ENCODE peak calls at places on chromosomes 5 and 9, in ten cellular contexts. C is EH; S is fibroblast of mammary gland; Y is activated CD4-positive, alpha-beta T cell treated with anti-CD3 and anti-CD28 coated beads for 48 hours; J is renal cortical epithelial cell; Z is uterus; A is CD4-positive, CD25-positive, alpha-beta regulatory T cell; Q is mucosa of gallbladder; W is NCI-H187; O is H7. M is an unnamed sample.

GRCh38 chr5:67215592-67216471 is 19.2 kb upstream of the CD180 start:
- DNase-seq in C (peak), S (peak), Y (peak), J (peak), Z (peak), A (peak), Q (peak), W (no peak), O (no peak), M (peak)

GRCh38 chr9:132752877-132753592 is 82.8 kb downstream of the GTF3C4 start:
- DNase-seq in C (peak), S (no peak), Y (no peak), J (no peak), Z (no peak), A (no peak), Q (no peak), W (no peak), O (peak), M (peak)

GRCh38 chr9:114906922-114907571 is 23.3 kb downstream of the TNFSF8 start:
- DNase-seq in C (peak), S (peak), Y (peak), J (peak), Z (no peak), A (no peak), Q (no peak), W (no peak), O (peak), M (no peak)

GRCh38 chr5:15794117-15794985 is 294.4 kb downstream of the FBXL7 start:
- DNase-seq in C (peak), S (peak), Y (no peak), J (no peak), Z (no peak), A (no peak), Q (no peak), W (no peak), O (no peak), M (no peak)

GRCh38 chr5:167269146-167269545 is 1022.3 kb upstream of the WWC1 start:
- DNase-seq in C (peak), S (no peak), Y (no peak), J (no peak), Z (no peak), A (no peak), Q (no peak), W (no peak), O (no peak), M (no peak)

GRCh38 chr9:82202808-82203207 is 214.2 kb downstream of the SPATA31D1 start:
- DNase-seq in C (peak), S (peak), Y (no peak), J (peak), Z (no peak), A (no peak), Q (no peak), W (no peak), O (no peak), M (no peak)

GRCh38 chr5:161545701-161546462 is 643 bp downstream of the GABRB2 start:
- DNase-seq in C (no peak), S (no peak), Y (no peak), J (no peak), Z (no peak), A (no peak), Q (no peak), W (no peak), O (peak), M (no peak)

GRCh38 chr9:137085918-137086530 is 761 bp upstream of the MAN1B1 start:
- DNase-seq in C (peak), S (peak), Y (peak), J (no peak), Z (no peak), A (no peak), Q (no peak), W (no peak), O (peak), M (peak)

GRCh38 chr9:134617246-134617645 is 24.4 kb upstream of the COL5A1 start:
- DNase-seq in C (no peak), S (no peak), Y (peak), J (no peak), Z (peak), A (no peak), Q (no peak), W (no peak), O (peak), M (no peak)

GRCh38 chr5:73946278-73946677 is 320.3 kb downstream of the ARHGEF28 start:
- DNase-seq in C (no peak), S (no peak), Y (no peak), J (peak), Z (no peak), A (no peak), Q (no peak), W (no peak), O (no peak), M (no peak)

GRCh38 chr9:132327537-132327936 is 27.2 kb downstream of the SETX start:
- DNase-seq in C (no peak), S (no peak), Y (no peak), J (no peak), Z (no peak), A (no peak), Q (no peak), W (no peak), O (no peak), M (no peak)

GRCh38 chr5:26009742-26010141 is 1028.6 kb downstream of the CDH9 start:
- DNase-seq in C (no peak), S (no peak), Y (no peak), J (no peak), Z (no peak), A (no peak), Q (no peak), W (no peak), O (peak), M (no peak)

GRCh38 chr9:90219548-90220118 is 423.0 kb downstream of the DIRAS2 start:
- DNase-seq in C (no peak), S (no peak), Y (peak), J (no peak), Z (no peak), A (no peak), Q (no peak), W (no peak), O (peak), M (peak)

GRCh38 chr9:93166699-93167098 is 17.2 kb upstream of the WNK2 start:
- DNase-seq in C (no peak), S (no peak), Y (no peak), J (no peak), Z (no peak), A (no peak), Q (no peak), W (no peak), O (no peak), M (no peak)

GRCh38 chr5:74552101-74552500 is 88.4 kb downstream of the ENC1 start:
- DNase-seq in C (no peak), S (no peak), Y (no peak), J (no peak), Z (no peak), A (no peak), Q (no peak), W (no peak), O (no peak), M (no peak)

GRCh38 chr5:53679261-53679660 is 118.8 kb downstream of the NDUFS4 start:
- DNase-seq in C (peak), S (peak), Y (no peak), J (peak), Z (no peak), A (no peak), Q (no peak), W (no peak), O (no peak), M (no peak)

GRCh38 chr5:10138385-10139057 is 111.2 kb downstream of the ATPSCKMT start:
- DNase-seq in C (peak), S (no peak), Y (no peak), J (no peak), Z (no peak), A (no peak), Q (no peak), W (no peak), O (no peak), M (no peak)

GRCh38 chr5:178304761-178305645 is 72.4 kb upstream of the PHYKPL start:
- DNase-seq in C (no peak), S (no peak), Y (no peak), J (no peak), Z (no peak), A (no peak), Q (no peak), W (no peak), O (no peak), M (peak)

GRCh38 chr9:79858509-79858908 is 286.7 kb downstream of the TLE4 start:
- DNase-seq in C (peak), S (peak), Y (no peak), J (peak), Z (no peak), A (no peak), Q (no peak), W (no peak), O (no peak), M (no peak)

GRCh38 chr9:72539824-72540347 is 18.5 kb downstream of the TMC1 start:
- DNase-seq in C (no peak), S (no peak), Y (no peak), J (no peak), Z (no peak), A (no peak), Q (no peak), W (no peak), O (peak), M (no peak)